ENCODE peak calls at places on chromosomes 11 and 22, in five cellular contexts. I is NCI-H1092 treated with DMSO at 0.1 percent for 48 hours, K is HT-29, N is transverse colon, P is HFFc6. W is an unnamed sample.
A peak's percentile ranks its signal among the peaks of the same experiment; 100 is the strongest.

GRCh38 chr11:107549253-107549953 is 16.1 kb downstream of the ALKBH8 start:
- DNase-seq in I (no peak), K (peak; percentile 58), N (no peak), P (peak; percentile 35), W (no peak)

GRCh38 chr11:78216571-78217287 is 28.0 kb downstream of the USP35 start:
- DNase-seq in I (no peak), K (no peak), N (no peak), P (no peak), W (no peak)

GRCh38 chr22:50739279-50739691 is 1.3 kb downstream of the ACR start:
- DNase-seq in I (no peak), K (no peak), N (no peak), P (no peak), W (no peak)

GRCh38 chr11:124793466-124794278 is 6.5 kb downstream of the MSANTD2 start:
- DNase-seq in I (peak; percentile 15), K (peak; percentile 87), N (peak; percentile 16), P (peak; percentile 44), W (no peak)

GRCh38 chr11:13745165-13745564 is 76.7 kb downstream of the FAR1 start:
- DNase-seq in I (no peak), K (no peak), N (no peak), P (no peak), W (no peak)

GRCh38 chr11:67213251-67213650 is 53.0 kb upstream of the GRK2 start:
- DNase-seq in I (no peak), K (no peak), N (no peak), P (no peak), W (no peak)

GRCh38 chr11:116033931-116034553 is 529.8 kb upstream of the CADM1 start:
- DNase-seq in I (peak; percentile 98), K (no peak), N (no peak), P (no peak), W (peak; percentile 88)

GRCh38 chr22:41847300-41847699 is 14.4 kb downstream of the SREBF2 start:
- DNase-seq in I (no peak), K (no peak), N (no peak), P (no peak), W (no peak)

GRCh38 chr11:16605971-16606783 is 132.3 kb upstream of the C11orf58 start:
- DNase-seq in I (peak; percentile 95), K (peak; percentile 98), N (peak; percentile 92), P (peak; percentile 85), W (peak; percentile 88)

GRCh38 chr11:45414082-45414481 is 127.9 kb upstream of the SYT13 start:
- DNase-seq in I (no peak), K (no peak), N (no peak), P (no peak), W (peak; percentile 52)

GRCh38 chr22:26585104-26585790 is 4.7 kb downstream of the TPST2 start:
- DNase-seq in I (no peak), K (no peak), N (no peak), P (peak; percentile 90), W (no peak)

GRCh38 chr11:107301886-107302285 is 155.7 kb downstream of the CWF19L2 start:
- DNase-seq in I (no peak), K (no peak), N (no peak), P (no peak), W (no peak)

GRCh38 chr22:33325232-33326004 is 267.2 kb upstream of the SYN3 start:
- DNase-seq in I (peak; percentile 12), K (peak; percentile 60), N (no peak), P (no peak), W (peak; percentile 79)

GRCh38 chr22:22558972-22559603 is at the start of gene PRAME:
- DNase-seq in I (peak; percentile 61), K (peak; percentile 72), N (peak; percentile 72), P (no peak), W (peak; percentile 91)

GRCh38 chr11:14764899-14765527 is 121.4 kb downstream of the PDE3B start:
- DNase-seq in I (no peak), K (peak; percentile 49), N (no peak), P (peak; percentile 16), W (no peak)

GRCh38 chr11:73173755-73174494 is 31.8 kb upstream of the FCHSD2 start:
- DNase-seq in I (no peak), K (no peak), N (peak; percentile 47), P (no peak), W (no peak)

GRCh38 chr11:68313574-68314202 is 1.3 kb downstream of the LRP5 start:
- DNase-seq in I (peak; percentile 9), K (peak; percentile 61), N (no peak), P (no peak), W (no peak)

GRCh38 chr22:43508489-43508888 is 96.7 kb downstream of the MPPED1 start:
- DNase-seq in I (no peak), K (no peak), N (no peak), P (no peak), W (no peak)

GRCh38 chr22:28021116-28021997 is 102.3 kb upstream of the PITPNB start:
- DNase-seq in I (no peak), K (no peak), N (no peak), P (no peak), W (no peak)

GRCh38 chr11:67996622-67997459 is 7.1 kb downstream of the UNC93B1 start:
- DNase-seq in I (no peak), K (peak; percentile 95), N (peak; percentile 88), P (no peak), W (no peak)

GRCh38 chr22:20803696-20804324 is 29.9 kb downstream of the SERPIND1 start:
- DNase-seq in I (no peak), K (peak; percentile 60), N (peak; percentile 35), P (peak; percentile 25), W (no peak)

GRCh38 chr11:75547617-75548054 is 14.4 kb upstream of the SERPINH1 start:
- DNase-seq in I (peak; percentile 79), K (peak; percentile 84), N (peak; percentile 72), P (peak; percentile 43), W (peak; percentile 32)

GRCh38 chr22:47607486-47607885 is 845.0 kb downstream of the TBC1D22A start:
- DNase-seq in I (no peak), K (no peak), N (no peak), P (no peak), W (no peak)

GRCh38 chr22:29654420-29654819 is 51.0 kb downstream of the NF2 start:
- DNase-seq in I (no peak), K (no peak), N (no peak), P (no peak), W (no peak)

GRCh38 chr11:102226702-102227101 is 90.6 kb upstream of the BIRC3 start:
- DNase-seq in I (no peak), K (peak; percentile 23), N (no peak), P (peak; percentile 42), W (no peak)

GRCh38 chr11:30917859-30918478 is 331.8 kb upstream of the MPPED2 start:
- DNase-seq in I (peak; percentile 71), K (peak; percentile 81), N (no peak), P (peak; percentile 17), W (no peak)

GRCh38 chr11:2444301-2445106 is at the start of the genes KCNQ1 and TRPM5:
- DNase-seq in I (peak; percentile 29), K (peak; percentile 83), N (peak; percentile 87), P (no peak), W (no peak)

W was measured in DMS153.